ENCODE peak calls at places on chromosomes 6 and 20, in four cellular contexts. One of them, this sample, is unnamed. For H3K36me3, the result is how much of the 10 kb centered on the place peaks cover.

GRCh38 chr6:133854633-133855598 is 34.0 kb upstream of the TCF21 start:
- DNase-seq in astrocyte: no peak
- DNase-seq in tibial artery: no peak
- DNase-seq in H7: peak
- DNase-seq in this sample: no peak

GRCh38 chr6:23316131-23316530 is 746.8 kb downstream of the HDGFL1 start:
- DNase-seq in astrocyte: no peak
- DNase-seq in tibial artery: no peak
- DNase-seq in H7: no peak
- DNase-seq in this sample: peak

GRCh38 chr6:167105060-167105459 is 17.8 kb upstream of the CCR6 start:
- DNase-seq in astrocyte: no peak
- DNase-seq in tibial artery: no peak
- DNase-seq in H7: no peak
- DNase-seq in this sample: no peak

GRCh38 chr20:40860487-40860902 is 168.1 kb upstream of the TOP1 start:
- DNase-seq in astrocyte: peak
- DNase-seq in tibial artery: no peak
- DNase-seq in H7: no peak
- DNase-seq in this sample: peak

GRCh38 chr20:19003759-19004336 is 190.3 kb downstream of the SCP2D1 start:
- DNase-seq in astrocyte: no peak
- DNase-seq in tibial artery: no peak
- DNase-seq in H7: no peak
- DNase-seq in this sample: no peak

GRCh38 chr20:8132015-8132631 is at the start of gene PLCB1:
- DNase-seq in astrocyte: peak
- DNase-seq in tibial artery: peak
- DNase-seq in H7: peak
- DNase-seq in this sample: no peak

GRCh38 chr6:18507561-18507960 is 120.4 kb downstream of the RNF144B start:
- DNase-seq in astrocyte: no peak
- DNase-seq in tibial artery: no peak
- DNase-seq in H7: no peak
- DNase-seq in this sample: no peak

GRCh38 chr6:31308050-31308844 is 36.4 kb upstream of the HLA-C start:
- DNase-seq in astrocyte: no peak
- DNase-seq in tibial artery: no peak
- DNase-seq in H7: peak
- DNase-seq in this sample: peak

GRCh38 chr6:135647521-135647920 is 150.0 kb upstream of the AHI1 start:
- DNase-seq in astrocyte: no peak
- DNase-seq in tibial artery: no peak
- DNase-seq in H7: no peak
- DNase-seq in this sample: no peak

GRCh38 chr6:1407499-1407990 is 18.2 kb downstream of the FOXF2 start:
- DNase-seq in astrocyte: no peak
- DNase-seq in tibial artery: no peak
- DNase-seq in H7: no peak
- DNase-seq in this sample: no peak

GRCh38 chr6:13511913-13512717 is 24.7 kb upstream of the GFOD1 start:
- DNase-seq in astrocyte: no peak
- DNase-seq in tibial artery: no peak
- DNase-seq in H7: no peak
- DNase-seq in this sample: no peak

GRCh38 chr6:95866732-95867131 is 149.0 kb upstream of the FUT9 start:
- DNase-seq in astrocyte: no peak
- DNase-seq in tibial artery: no peak
- DNase-seq in H7: peak
- DNase-seq in this sample: peak

GRCh38 chr6:169962604-169963469 is 211.4 kb downstream of the ERMARD start:
- DNase-seq in astrocyte: no peak
- DNase-seq in tibial artery: peak
- DNase-seq in H7: peak
- DNase-seq in this sample: no peak

GRCh38 chr6:21593412-21593926 is at the start of gene SOX4:
- DNase-seq in astrocyte: peak
- DNase-seq in tibial artery: peak
- DNase-seq in H7: peak
- DNase-seq in this sample: peak

GRCh38 chr6:17503051-17503450 is 97.1 kb upstream of the FAM8A1 start:
- DNase-seq in astrocyte: no peak
- DNase-seq in tibial artery: no peak
- DNase-seq in H7: no peak
- DNase-seq in this sample: no peak

GRCh38 chr20:58664883-58665282 is 13.8 kb downstream of the STX16 start:
- DNase-seq in astrocyte: no peak
- DNase-seq in tibial artery: no peak
- DNase-seq in H7: no peak
- DNase-seq in this sample: no peak

GRCh38 chr6:153787341-153787606 is 251.8 kb upstream of the OPRM1 start:
- DNase-seq in astrocyte: no peak
- DNase-seq in tibial artery: no peak
- DNase-seq in H7: no peak
- DNase-seq in this sample: no peak

GRCh38 chr6:34730006-34730405 is 27.3 kb upstream of the SNRPC start:
- DNase-seq in astrocyte: no peak
- DNase-seq in tibial artery: no peak
- DNase-seq in H7: no peak
- DNase-seq in this sample: no peak

GRCh38 chr20:47705497-47705856 is 79.8 kb downstream of the SULF2 start:
- DNase-seq in astrocyte: no peak
- DNase-seq in tibial artery: no peak
- DNase-seq in H7: no peak
- DNase-seq in this sample: no peak

GRCh38 chr6:115618311-115618710 is 442.4 kb downstream of the FRK start:
- DNase-seq in astrocyte: peak
- DNase-seq in tibial artery: no peak
- DNase-seq in H7: no peak
- DNase-seq in this sample: no peak

GRCh38 chr6:11628562-11628961 is 91.0 kb downstream of the TMEM170B start:
- DNase-seq in astrocyte: no peak
- DNase-seq in tibial artery: no peak
- DNase-seq in H7: no peak
- DNase-seq in this sample: no peak

GRCh38 chr6:7899046-7899888 is 11.3 kb downstream of the TXNDC5 start:
- DNase-seq in astrocyte: no peak
- DNase-seq in tibial artery: no peak
- DNase-seq in H7: peak
- DNase-seq in this sample: no peak
- H3K36me3 ChIP-seq in astrocyte: half or more
- H3K36me3 ChIP-seq in tibial artery: half or more
- H3K36me3 ChIP-seq in H7: half or more
- H3K36me3 ChIP-seq in this sample: under half

DNA sequence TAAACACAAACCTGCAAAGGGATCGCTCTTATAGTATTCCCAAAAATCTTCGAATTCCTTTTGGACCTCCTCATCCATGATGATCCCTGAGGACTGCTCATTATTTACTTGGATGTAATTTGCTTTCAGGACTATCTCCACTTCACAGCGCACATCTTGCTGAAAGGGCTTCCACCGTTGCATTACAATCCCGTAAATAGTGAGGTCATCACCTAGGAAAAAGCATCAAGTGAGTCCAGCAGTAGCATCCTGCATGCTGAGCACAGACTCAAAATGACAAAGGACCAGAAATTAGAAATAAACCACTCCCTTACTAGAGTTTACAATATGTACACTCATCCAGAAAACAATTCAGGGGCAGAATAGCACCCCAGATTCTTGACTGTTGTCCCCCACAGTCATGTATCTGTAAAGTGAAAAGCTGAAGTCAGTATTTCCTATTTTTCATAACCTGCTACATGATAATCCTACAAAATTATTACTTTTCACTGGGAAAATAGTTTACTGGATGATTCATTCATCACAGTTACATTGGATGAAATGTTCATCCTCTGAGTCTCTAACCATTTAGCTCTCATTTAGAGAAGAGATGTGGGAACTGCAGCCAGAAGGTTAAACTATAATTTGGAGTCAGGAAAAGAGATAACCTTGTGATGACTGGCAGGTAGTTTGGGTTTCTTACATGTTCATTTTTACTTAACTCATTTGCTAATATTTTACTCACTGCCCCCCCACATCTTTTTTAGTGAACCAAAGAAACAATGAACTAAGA is 17.2 kb downstream of the MCM9 start:
- DNase-seq in astrocyte: no peak
- DNase-seq in tibial artery: no peak
- DNase-seq in H7: no peak
- DNase-seq in this sample: no peak
- H3K36me3 ChIP-seq in astrocyte: under half
- H3K36me3 ChIP-seq in tibial artery: half or more
- H3K36me3 ChIP-seq in H7: under half
- H3K36me3 ChIP-seq in this sample: under half

DNA sequence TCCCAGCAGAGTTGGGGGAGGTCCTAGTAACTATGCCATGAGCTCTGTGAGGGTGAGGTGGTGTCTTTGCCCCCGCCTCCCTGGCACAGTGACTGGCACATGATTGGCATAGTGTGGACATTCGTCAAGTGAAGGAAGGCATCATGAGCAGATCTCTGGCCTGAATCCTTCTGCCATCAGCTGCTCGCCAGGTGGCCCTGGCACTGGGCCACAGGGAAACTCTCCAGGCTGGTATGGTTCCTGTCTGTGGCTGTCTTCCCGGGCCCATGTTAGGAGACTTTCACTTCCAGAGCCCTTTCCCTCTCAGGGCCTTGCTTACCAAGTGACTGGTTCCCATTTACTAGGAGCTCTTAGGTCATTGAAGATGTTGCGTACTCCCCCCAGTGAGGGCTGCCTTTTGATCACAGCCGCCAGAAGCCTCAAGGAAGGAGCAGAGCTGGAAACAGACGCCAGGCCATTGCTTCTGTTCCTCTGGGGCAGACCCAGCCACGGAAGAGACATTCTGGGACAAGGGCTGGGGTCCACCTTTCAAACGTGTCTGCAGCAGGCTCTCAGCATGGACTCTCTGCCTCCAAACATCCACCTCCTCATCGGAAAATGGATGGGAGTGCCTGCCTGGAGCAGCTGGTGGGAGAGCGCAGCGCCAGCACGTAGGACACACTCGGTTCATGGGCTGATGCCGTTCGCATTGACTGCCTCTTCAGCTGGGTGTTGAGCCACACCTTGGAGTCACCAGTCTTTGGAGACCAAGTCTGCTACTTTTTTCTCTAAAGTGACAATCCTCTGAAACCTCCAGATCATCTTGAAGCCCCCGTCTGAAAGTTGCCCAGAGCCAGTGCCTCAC is 67.2 kb downstream of the PTPN1 start:
- DNase-seq in astrocyte: no peak
- DNase-seq in tibial artery: no peak
- DNase-seq in H7: no peak
- DNase-seq in this sample: no peak
- H3K36me3 ChIP-seq in astrocyte: half or more
- H3K36me3 ChIP-seq in tibial artery: half or more
- H3K36me3 ChIP-seq in H7: under half
- H3K36me3 ChIP-seq in this sample: under half

GRCh38 chr20:36578642-36579041 is 5.2 kb downstream of the TGIF2 start:
- DNase-seq in astrocyte: no peak
- DNase-seq in tibial artery: no peak
- DNase-seq in H7: no peak
- DNase-seq in this sample: no peak

GRCh38 chr20:36582322-36582721 is 8.9 kb downstream of the TGIF2 start:
- DNase-seq in astrocyte: no peak
- DNase-seq in tibial artery: no peak
- DNase-seq in H7: no peak
- DNase-seq in this sample: no peak

GRCh38 chr20:36582821-36583220 is 9.4 kb downstream of the TGIF2 start:
- DNase-seq in astrocyte: no peak
- DNase-seq in tibial artery: no peak
- DNase-seq in H7: no peak
- DNase-seq in this sample: no peak

GRCh38 chr20:36584018-36584481 is 10.7 kb downstream of the TGIF2 start:
- DNase-seq in astrocyte: no peak
- DNase-seq in tibial artery: no peak
- DNase-seq in H7: no peak
- DNase-seq in this sample: no peak

DNA sequence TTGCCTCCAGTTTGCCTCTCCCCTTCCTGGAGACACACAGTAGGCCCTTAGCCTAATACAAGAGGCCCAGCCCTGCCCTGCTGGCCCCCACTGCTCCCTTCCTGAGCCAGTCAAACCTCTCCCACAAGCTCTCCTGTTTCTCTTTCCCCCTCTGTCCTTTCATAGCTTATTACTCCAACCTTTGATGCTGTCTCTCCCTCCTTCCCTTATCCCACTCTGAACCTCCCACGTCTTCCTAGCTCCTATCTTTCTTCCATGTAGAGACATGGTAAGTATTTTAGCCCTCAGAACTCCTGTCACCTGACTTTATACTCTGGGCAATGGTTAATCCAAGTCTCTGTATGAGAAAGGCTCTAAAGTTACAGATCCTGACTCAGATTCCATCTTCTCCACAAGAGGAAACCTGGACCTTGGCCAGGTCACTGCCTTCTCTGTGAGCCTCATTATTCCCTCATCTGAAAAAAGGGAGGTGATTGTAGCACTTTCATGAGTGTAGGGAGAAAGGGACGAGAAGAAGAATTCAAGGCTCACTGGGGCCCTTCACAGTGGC is 6.7 kb downstream of the TGIF2 start:
- DNase-seq in astrocyte: peak
- DNase-seq in tibial artery: no peak
- DNase-seq in H7: no peak
- DNase-seq in this sample: no peak
- H3K36me3 ChIP-seq in astrocyte: under half
- H3K36me3 ChIP-seq in tibial artery: under half
- H3K36me3 ChIP-seq in H7: under half
- H3K36me3 ChIP-seq in this sample: under half

DNA sequence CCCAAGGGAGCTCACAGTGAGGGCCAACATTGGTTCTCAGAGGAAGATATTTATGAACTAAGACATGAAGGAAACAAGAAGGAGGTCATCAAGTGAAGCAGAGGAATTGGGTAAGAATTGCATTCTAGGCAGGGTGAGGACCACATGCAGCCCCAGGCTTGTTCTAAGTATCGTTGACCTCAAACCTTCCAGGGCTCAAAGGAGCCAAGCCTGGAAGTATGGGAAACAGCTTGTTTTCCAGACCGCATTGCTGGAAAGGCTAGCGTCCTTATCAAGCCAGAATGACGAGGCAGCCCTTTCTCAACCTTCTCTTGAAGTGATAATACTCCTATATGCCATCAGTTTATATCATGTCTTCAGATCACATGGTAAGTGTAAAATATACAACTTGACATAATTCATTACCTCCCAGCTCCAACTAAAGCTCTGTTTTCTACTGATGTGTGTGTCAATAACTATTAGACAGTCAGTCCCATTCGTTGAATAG is 79.6 kb downstream of the PHACTR2 start:
- DNase-seq in astrocyte: no peak
- DNase-seq in tibial artery: no peak
- DNase-seq in H7: no peak
- DNase-seq in this sample: no peak
- H3K36me3 ChIP-seq in astrocyte: under half
- H3K36me3 ChIP-seq in tibial artery: under half
- H3K36me3 ChIP-seq in H7: under half
- H3K36me3 ChIP-seq in this sample: under half

GRCh38 chr20:418858-419365 is 10.8 kb downstream of the RBCK1 start:
- DNase-seq in astrocyte: no peak
- DNase-seq in tibial artery: no peak
- DNase-seq in H7: no peak
- DNase-seq in this sample: no peak
- H3K36me3 ChIP-seq in astrocyte: under half
- H3K36me3 ChIP-seq in tibial artery: half or more
- H3K36me3 ChIP-seq in H7: under half
- H3K36me3 ChIP-seq in this sample: half or more